ENCODE peak calls at places on chromosomes 7 and 10, in six cellular contexts. A is SJSA1; J is neuronal stem cell; P is kidney tubule cell; L is HCT116; Y is effector CD4-positive, alpha-beta T cell. N is an unnamed sample.

GRCh38 chr7:44258865-44259546 is 58.2 kb downstream of the YKT6 start:
- DNase-seq in Y (no peak), L (no peak), J (no peak), P (no peak), A (no peak), N (no peak)

GRCh38 chr7:116706668-116707126 is 34.7 kb downstream of the MET start:
- DNase-seq in Y (no peak), A (no peak), P (peak; percentile 91), J (no peak), L (peak; percentile 81), N (peak; percentile 37)

GRCh38 chr7:50152486-50152885 is 59.4 kb upstream of the ZPBP start:
- DNase-seq in L (no peak), P (no peak), Y (no peak), J (no peak), A (no peak), N (no peak)

GRCh38 chr10:103682631-103683030 is 172.7 kb downstream of the SH3PXD2A start:
- DNase-seq in J (no peak), Y (no peak), A (no peak), L (no peak), P (no peak), N (no peak)

GRCh38 chr10:86938260-86938659 is 19.2 kb downstream of the MMRN2 start:
- DNase-seq in L (no peak), A (no peak), P (no peak), J (no peak), Y (no peak), N (no peak)

GRCh38 chr10:130200156-130201042 is 64.2 kb downstream of the GLRX3 start:
- DNase-seq in Y (no peak), P (no peak), A (no peak), L (no peak), J (no peak), N (no peak)

GRCh38 chr7:96182424-96183158 is 139.3 kb downstream of the SLC25A13 start:
- DNase-seq in Y (no peak), L (no peak), A (no peak), J (no peak), P (no peak), N (no peak)

GRCh38 chr10:5390607-5391205 is 13.9 kb downstream of the TUBAL3 start:
- DNase-seq in A (no peak), P (no peak), L (no peak), Y (no peak), J (no peak), N (no peak)

GRCh38 chr10:73991846-73992245 is 6.1 kb upstream of the VCL start:
- DNase-seq in L (no peak), Y (peak; percentile 55), J (no peak), A (no peak), P (no peak), N (no peak)

GRCh38 chr7:41319601-41320000 is 383.3 kb downstream of the INHBA start:
- DNase-seq in P (no peak), A (no peak), L (no peak), J (no peak), Y (no peak), N (no peak)

GRCh38 chr7:148773344-148773743 is 74.6 kb downstream of the CUL1 start:
- DNase-seq in J (no peak), A (peak; percentile 78), Y (peak; percentile 18), L (no peak), P (peak; percentile 15), N (no peak)

GRCh38 chr10:35808344-35808743 is 166.2 kb upstream of the FZD8 start:
- DNase-seq in L (no peak), A (no peak), J (no peak), P (no peak), Y (no peak), N (no peak)

GRCh38 chr10:112915590-112916572 is 34.2 kb upstream of the TCF7L2 start:
- DNase-seq in A (peak; percentile 82), Y (no peak), J (no peak), L (peak; percentile 80), P (peak; percentile 85), N (peak; percentile 19)

GRCh38 chr7:37546677-37547076 is 98.0 kb upstream of the ELMO1 start:
- DNase-seq in J (no peak), P (no peak), L (no peak), A (no peak), Y (no peak), N (no peak)

GRCh38 chr7:157550300-157551275 is 213.8 kb downstream of the DNAJB6 start:
- DNase-seq in J (no peak), Y (no peak), L (no peak), P (no peak), A (no peak), N (no peak)

GRCh38 chr7:71419546-71420337 is 287.8 kb downstream of the GALNT17 start:
- DNase-seq in Y (no peak), P (no peak), L (no peak), J (no peak), A (no peak), N (no peak)

GRCh38 chr10:18104223-18104872 is 35.9 kb upstream of the CACNB2 start:
- DNase-seq in J (peak; percentile 41), L (peak; percentile 28), P (peak; percentile 49), Y (peak; percentile 13), A (peak; percentile 48), N (peak; percentile 21)

GRCh38 chr10:49508249-49508648 is 30.7 kb downstream of the ERCC6 start:
- DNase-seq in P (no peak), J (no peak), A (no peak), Y (no peak), L (no peak), N (no peak)

GRCh38 chr7:66528652-66529051 is 100.0 kb upstream of the KCTD7 start:
- DNase-seq in Y (no peak), J (no peak), L (no peak), P (no peak), A (no peak), N (no peak)

GRCh38 chr10:126153686-126154628 is 234.3 kb downstream of the ADAM12 start:
- DNase-seq in J (no peak), A (no peak), Y (no peak), L (no peak), P (no peak), N (no peak)

GRCh38 chr7:875051-875450 is 1.3 kb upstream of the GET4 start:
- DNase-seq in L (no peak), A (no peak), Y (no peak), P (no peak), J (no peak), N (no peak)

GRCh38 chr7:67917118-67917755 is 920.6 kb downstream of the TYW1 start:
- DNase-seq in Y (no peak), P (no peak), J (no peak), A (no peak), L (no peak), N (no peak)

GRCh38 chr7:156402255-156402654 is 238.3 kb upstream of the RNF32 start:
- DNase-seq in Y (no peak), L (no peak), P (no peak), J (no peak), A (no peak), N (no peak)

GRCh38 chr7:47572101-47572460 is 9.8 kb downstream of the TNS3 start:
- DNase-seq in J (no peak), P (no peak), A (no peak), L (no peak), Y (no peak), N (no peak)

GRCh38 chr10:22605168-22605567 is 109.2 kb downstream of the PIP4K2A start:
- DNase-seq in L (no peak), J (no peak), Y (no peak), A (no peak), P (peak; percentile 80), N (no peak)

GRCh38 chr10:89275383-89275782 is 23.8 kb upstream of the LIPA start:
- DNase-seq in P (no peak), A (no peak), Y (no peak), J (no peak), L (no peak), N (no peak)

GRCh38 chr7:24123061-24123460 is 160.9 kb upstream of the NPY start:
- DNase-seq in A (no peak), L (no peak), J (no peak), Y (no peak), P (no peak), N (no peak)

GRCh38 chr7:46282155-46282554 is 361.1 kb upstream of the IGFBP3 start:
- DNase-seq in J (peak; percentile 64), A (no peak), L (no peak), Y (no peak), P (peak; percentile 86), N (no peak)

GRCh38 chr10:10482613-10483012 is 535.1 kb upstream of the CELF2 start:
- DNase-seq in J (no peak), P (no peak), Y (no peak), L (no peak), A (no peak), N (no peak)

GRCh38 chr7:110296321-110296720 is 794.6 kb upstream of the LRRN3 start:
- DNase-seq in L (no peak), P (no peak), A (no peak), J (no peak), Y (no peak), N (no peak)

GRCh38 chr7:156206174-156206573 is 393.9 kb upstream of the SHH start:
- DNase-seq in L (no peak), J (no peak), Y (no peak), A (no peak), P (no peak), N (no peak)

GRCh38 chr7:16728811-16729210 is 24.7 kb upstream of the TSPAN13 start:
- DNase-seq in L (no peak), P (peak; percentile 47), A (no peak), Y (no peak), J (no peak), N (no peak)

GRCh38 chr7:43004076-43004475 is 71.9 kb downstream of the MRPL32 start:
- DNase-seq in A (no peak), J (no peak), Y (no peak), P (no peak), L (no peak), N (no peak)

GRCh38 chr7:46814516-46815250 is 767.2 kb downstream of the TNS3 start:
- DNase-seq in P (no peak), Y (no peak), A (no peak), L (no peak), J (no peak), N (no peak)

GRCh38 chr10:121947931-121948330 is 20.1 kb upstream of the ATE1 start:
- DNase-seq in L (no peak), P (no peak), Y (no peak), J (no peak), A (no peak), N (no peak)

GRCh38 chr7:41579961-41580935 is 122.6 kb downstream of the INHBA start:
- DNase-seq in P (peak; percentile 90), J (no peak), A (no peak), Y (no peak), L (no peak), N (peak; percentile 49)

GRCh38 chr10:112678581-112678980 is 231.6 kb downstream of the VTI1A start:
- DNase-seq in Y (no peak), L (no peak), J (no peak), P (no peak), A (no peak), N (no peak)

N was measured in HTR-8/SVneo.